ENCODE peak calls at places on chromosomes 3 and 15, in seven cellular contexts. Y is CD8-positive, alpha-beta memory T cell; T is lower lobe of right lung; A is mucosa of descending colon; V is mesenchymal stem cell; U is left ventricle myocardium inferior; B is H1. Q is an unnamed sample.

GRCh38 chr3:30511524-30512278 is 94.7 kb upstream of the TGFBR2 start:
- DNase-seq in Y (no peak), T (peak; percentile 52), A (peak; percentile 32), V (peak; percentile 97), U (no peak), B (no peak), Q (no peak)

GRCh38 chr15:48325400-48325799 is 5.8 kb upstream of the DUT start:
- DNase-seq in Y (no peak), T (no peak), A (no peak), V (no peak), U (no peak), B (no peak), Q (no peak)

GRCh38 chr3:165103616-165104015 is 25.3 kb upstream of the SI start:
- DNase-seq in Y (no peak), T (no peak), A (no peak), V (no peak), U (no peak), B (no peak), Q (no peak)

GRCh38 chr15:57551717-57552677 is 39.7 kb upstream of the MYZAP start:
- DNase-seq in Y (no peak), T (no peak), A (no peak), V (peak; percentile 54), U (peak; percentile 34), B (peak; percentile 51), Q (peak; percentile 66)

GRCh38 chr3:151382671-151383070 is 1.9 kb downstream of the P2RY12 start:
- DNase-seq in Y (no peak), T (no peak), A (no peak), V (no peak), U (no peak), B (no peak), Q (no peak)

GRCh38 chr3:14371573-14372474 is 30.6 kb upstream of the SLC6A6 start:
- DNase-seq in Y (no peak), T (peak; percentile 93), A (peak; percentile 93), V (peak; percentile 75), U (peak; percentile 89), B (no peak), Q (peak; percentile 85)

GRCh38 chr3:80190051-80190450 is 422.3 kb upstream of the ROBO1 start:
- DNase-seq in Y (no peak), T (no peak), A (no peak), V (peak; percentile 68), U (no peak), B (no peak), Q (no peak)

GRCh38 chr3:170500995-170501394 is 82.3 kb downstream of the CLDN11 start:
- DNase-seq in Y (no peak), T (no peak), A (no peak), V (no peak), U (no peak), B (no peak), Q (no peak)

GRCh38 chr3:156299569-156299968 is 179.2 kb downstream of the KCNAB1 start:
- DNase-seq in Y (no peak), T (no peak), A (no peak), V (no peak), U (no peak), B (no peak), Q (no peak)

GRCh38 chr15:25830844-25831443 is 32.2 kb downstream of the ATP10A start:
- DNase-seq in Y (no peak), T (no peak), A (no peak), V (peak; percentile 64), U (no peak), B (no peak), Q (no peak)

GRCh38 chr3:185824467-185825378 is at the start of gene IGF2BP2:
- DNase-seq in Y (peak; percentile 19), T (peak; percentile 83), A (peak; percentile 87), V (peak; percentile 91), U (peak; percentile 74), B (no peak), Q (peak; percentile 49)

GRCh38 chr15:67382723-67383122 is 128.1 kb downstream of the IQCH start:
- DNase-seq in Y (no peak), T (no peak), A (no peak), V (no peak), U (no peak), B (no peak), Q (no peak)

GRCh38 chr15:92073044-92073785 is 219.7 kb downstream of the SLCO3A1 start:
- DNase-seq in Y (no peak), T (no peak), A (no peak), V (peak; percentile 1), U (no peak), B (no peak), Q (no peak)

GRCh38 chr15:90336705-90337141 is 15.4 kb upstream of the ZNF774 start:
- DNase-seq in Y (no peak), T (peak; percentile 48), A (no peak), V (peak; percentile 52), U (no peak), B (no peak), Q (peak; percentile 13)

GRCh38 chr15:101189341-101189679 is 62.5 kb downstream of the CHSY1 start:
- DNase-seq in Y (no peak), T (no peak), A (no peak), V (peak; percentile 54), U (no peak), B (no peak), Q (no peak)
- H3K4me1 ChIP-seq in Y (peaks cover 20% of the 10 kb centered on the region), T (peaks cover 92% of the 10 kb centered on the region), A (peaks cover 7% of the 10 kb centered on the region), V (peaks cover 28% of the 10 kb centered on the region), U (peaks cover 91% of the 10 kb centered on the region), B (peaks cover 1% of the 10 kb centered on the region), Q (peaks cover 63% of the 10 kb centered on the region)

DNA sequence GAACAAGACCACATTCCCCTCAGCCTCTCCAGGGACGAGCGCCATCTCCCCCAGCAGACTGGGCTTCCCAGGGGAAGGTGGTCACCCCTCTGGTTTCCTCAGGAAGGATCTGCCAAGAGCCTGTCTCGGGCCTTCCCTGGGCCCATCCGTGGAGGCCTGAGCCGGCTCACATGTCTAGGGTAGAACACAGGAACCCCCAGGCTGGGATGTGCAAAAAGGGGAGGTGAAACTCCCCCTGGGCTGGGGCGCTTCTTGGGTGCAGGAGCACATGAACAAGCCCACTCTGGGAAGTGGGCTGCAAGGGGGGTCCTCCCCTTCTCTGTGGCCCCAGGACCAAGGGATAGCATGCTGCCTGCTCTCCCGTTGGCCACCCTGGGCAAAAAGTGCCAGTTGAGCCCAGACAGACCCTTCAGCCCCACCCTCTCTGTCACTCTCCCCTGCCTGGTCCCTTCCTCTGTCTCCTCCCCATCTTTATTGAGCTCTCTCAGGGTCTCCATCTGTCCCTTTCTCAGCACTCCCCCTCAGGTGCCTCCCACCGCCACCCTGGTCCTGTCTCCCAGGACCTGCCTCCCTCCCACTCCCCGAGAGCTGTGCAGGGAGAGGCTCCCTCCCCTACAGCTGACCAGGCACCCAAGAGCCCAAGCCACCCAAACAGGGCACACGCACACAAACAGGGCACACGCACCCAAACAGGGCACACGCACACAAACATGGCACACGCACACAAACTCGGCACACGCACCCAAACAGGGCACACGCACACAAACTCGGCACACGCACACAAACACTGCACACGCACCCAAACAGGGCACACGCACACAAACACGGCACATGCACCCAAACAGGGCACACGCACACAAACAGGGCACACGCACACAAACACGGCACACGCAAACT is 864 bp downstream of the SEMA3G start:
- DNase-seq in Y (no peak), T (no peak), A (no peak), V (no peak), U (no peak), B (no peak), Q (no peak)
- H3K4me3 ChIP-seq in Y (no peak overlapping the region), T (peak overlapping the region; percentile 41), A (no peak overlapping the region), V (no peak overlapping the region), U (peak overlapping the region; percentile 53), B (no peak overlapping the region), Q (peak overlapping the region; percentile 42)

GRCh38 chr3:46895761-46896160 is 18.2 kb downstream of the PTH1R start:
- DNase-seq in Y (no peak), T (peak; percentile 14), A (peak; percentile 17), V (no peak), U (peak; percentile 7), B (no peak), Q (no peak)

GRCh38 chr3:46897031-46897430 is 19.5 kb downstream of the PTH1R start:
- DNase-seq in Y (no peak), T (peak; percentile 24), A (peak; percentile 23), V (no peak), U (peak; percentile 2), B (no peak), Q (no peak)

GRCh38 chr3:46895204-46895660 is 17.7 kb downstream of the PTH1R start:
- DNase-seq in Y (peak; percentile 74), T (peak; percentile 82), A (peak; percentile 57), V (peak; percentile 54), U (peak; percentile 81), B (no peak), Q (peak; percentile 85)

GRCh38 chr3:46897829-46898320 is 20.4 kb downstream of the PTH1R start:
- DNase-seq in Y (no peak), T (peak; percentile 41), A (peak; percentile 40), V (no peak), U (peak; percentile 16), B (no peak), Q (no peak)

GRCh38 chr3:46896386-46896785 is 18.9 kb downstream of the PTH1R start:
- DNase-seq in Y (no peak), T (peak; percentile 19), A (peak; percentile 27), V (no peak), U (peak; percentile 14), B (no peak), Q (no peak)
- H3K4me1 ChIP-seq in Y (no peaks in the 10 kb centered on the region), T (peaks cover 30% of the 10 kb centered on the region), A (peaks cover 10% of the 10 kb centered on the region), V (peaks cover 19% of the 10 kb centered on the region), U (peaks cover 59% of the 10 kb centered on the region), B (peaks cover 13% of the 10 kb centered on the region), Q (peaks cover 41% of the 10 kb centered on the region)

GRCh38 chr3:71245052-71245488 is 338.5 kb downstream of the FOXP1 start:
- DNase-seq in Y (no peak), T (peak; percentile 54), A (no peak), V (peak; percentile 84), U (no peak), B (no peak), Q (no peak)

GRCh38 chr3:71247948-71248315 is 335.6 kb downstream of the FOXP1 start:
- DNase-seq in Y (no peak), T (no peak), A (no peak), V (no peak), U (no peak), B (no peak), Q (no peak)

GRCh38 chr3:71244153-71245051 is 339.1 kb downstream of the FOXP1 start:
- DNase-seq in Y (no peak), T (no peak), A (no peak), V (peak; percentile 61), U (peak; percentile 46), B (no peak), Q (peak; percentile 54)

GRCh38 chr3:71247221-71247947 is 336.1 kb downstream of the FOXP1 start:
- DNase-seq in Y (no peak), T (no peak), A (no peak), V (no peak), U (peak; percentile 24), B (no peak), Q (no peak)

DNA sequence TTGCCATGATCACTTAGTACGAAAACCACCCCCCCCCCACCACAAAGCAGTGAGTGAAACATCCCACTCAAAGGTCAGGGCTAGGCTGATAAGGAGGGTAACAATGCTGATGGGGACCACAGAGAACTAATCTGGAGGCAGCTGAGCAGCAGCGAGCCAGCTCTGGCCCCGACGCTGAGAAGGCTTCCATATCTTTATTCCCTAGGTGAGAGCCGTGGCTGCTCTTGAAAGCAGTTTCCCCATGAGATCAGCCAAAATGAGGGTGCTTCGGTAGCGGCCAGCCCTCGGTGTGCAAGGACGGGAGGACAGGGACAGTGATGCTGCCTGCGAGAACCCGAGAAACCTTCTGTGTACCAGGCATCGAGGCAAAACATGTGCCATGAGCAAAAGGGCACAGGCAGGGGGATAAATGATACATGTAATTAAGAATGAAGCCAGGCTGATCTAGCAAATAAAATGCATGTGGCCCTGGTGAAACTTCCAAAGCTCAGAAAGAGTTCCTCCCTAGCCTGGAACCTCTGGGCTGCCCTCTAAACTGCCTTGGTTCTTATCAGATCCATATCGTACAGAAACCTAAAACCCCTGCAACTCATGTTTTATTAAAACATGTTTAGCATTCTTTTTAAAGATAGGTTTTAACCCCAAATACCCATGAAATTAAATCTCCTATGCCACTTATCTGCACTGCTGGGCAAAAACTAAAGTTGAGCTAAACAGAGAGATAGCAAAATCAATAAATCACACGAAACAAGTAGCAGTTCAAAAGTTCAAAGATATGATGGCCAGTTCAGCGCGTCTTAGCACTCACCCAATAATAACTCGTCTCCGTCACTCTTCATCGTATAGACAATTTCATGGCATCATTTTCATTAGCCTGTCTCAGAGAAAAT is 337.3 kb downstream of the FOXP1 start:
- DNase-seq in Y (no peak), T (no peak), A (no peak), V (no peak), U (no peak), B (no peak), Q (no peak)
- H3K4me3 ChIP-seq in Y (no peak overlapping the region), T (no peak overlapping the region), A (no peak overlapping the region), V (peak overlapping the region; percentile 51), U (peak overlapping the region; percentile 62), B (no peak overlapping the region), Q (no peak overlapping the region)